ENCODE peak calls at places on chromosomes 7 and 10, in nine cellular contexts. C is RWPE1, J is BE2C, O is uterus, B is HCEC 1CT, R is skeletal muscle cell, K is non-pigmented ciliary epithelial cell, N is GM06990, H is NCI-H82. F is an unnamed sample.

GRCh38 chr7:156979007-156979606 is 29.6 kb downstream of the NOM1 start:
- DNase-seq in C (no peak), J (no peak), O (no peak), B (no peak), R (no peak), K (no peak), N (no peak), H (no peak), F (no peak)

GRCh38 chr10:71084818-71085126 is 127.6 kb upstream of the UNC5B start:
- DNase-seq in C (no peak), J (no peak), O (no peak), B (no peak), R (no peak), K (no peak), N (no peak), H (no peak), F (no peak)

GRCh38 chr7:107879400-107880035 is 11.5 kb upstream of the DLD start:
- DNase-seq in C (peak; percentile 63), J (peak; percentile 41), O (no peak), B (peak; percentile 61), R (no peak), K (no peak), N (no peak), H (peak; percentile 81), F (no peak)

GRCh38 chr10:11898372-11899066 is 75.4 kb downstream of the PROSER2 start:
- DNase-seq in C (peak; percentile 83), J (peak; percentile 37), O (no peak), B (no peak), R (peak; percentile 25), K (peak; percentile 49), N (no peak), H (no peak), F (no peak)

GRCh38 chr10:92688927-92689662 is 660 bp upstream of the HHEX start:
- DNase-seq in C (no peak), J (peak; percentile 45), O (no peak), B (peak; percentile 6), R (no peak), K (no peak), N (peak; percentile 64), H (peak; percentile 61), F (no peak)

GRCh38 chr7:69837387-69838068 is 239.3 kb downstream of the AUTS2 start:
- DNase-seq in C (no peak), J (no peak), O (no peak), B (no peak), R (peak; percentile 45), K (no peak), N (no peak), H (peak; percentile 55), F (no peak)

GRCh38 chr7:131959106-131959812 is 402.8 kb upstream of the PODXL start:
- DNase-seq in C (no peak), J (no peak), O (no peak), B (no peak), R (no peak), K (no peak), N (no peak), H (peak; percentile 93), F (no peak)

GRCh38 chr7:12028508-12028907 is 182.6 kb upstream of the TMEM106B start:
- DNase-seq in C (no peak), J (no peak), O (no peak), B (no peak), R (no peak), K (no peak), N (no peak), H (no peak), F (no peak)

GRCh38 chr10:121373411-121373810 is 224.8 kb downstream of the FGFR2 start:
- DNase-seq in C (no peak), J (no peak), O (no peak), B (no peak), R (no peak), K (no peak), N (no peak), H (no peak), F (no peak)

GRCh38 chr7:120402368-120402767 is 129.4 kb downstream of the KCND2 start:
- DNase-seq in C (peak; percentile 18), J (no peak), O (no peak), B (no peak), R (no peak), K (peak; percentile 35), N (peak; percentile 42), H (no peak), F (no peak)

GRCh38 chr7:155460926-155461613 is 3.1 kb downstream of the EN2 start:
- DNase-seq in C (no peak), J (no peak), O (no peak), B (no peak), R (no peak), K (no peak), N (no peak), H (no peak), F (no peak)

GRCh38 chr10:878895-879294 is 52.6 kb downstream of the LARP4B start:
- DNase-seq in C (no peak), J (no peak), O (no peak), B (no peak), R (no peak), K (no peak), N (no peak), H (no peak), F (no peak)

GRCh38 chr10:17586741-17587720 is 30.1 kb downstream of the HACD1 start:
- DNase-seq in C (no peak), J (no peak), O (no peak), B (peak; percentile 34), R (peak; percentile 6), K (no peak), N (no peak), H (no peak), F (no peak)

GRCh38 chr7:105861252-105861651 is 15.1 kb downstream of the ATXN7L1 start:
- DNase-seq in C (no peak), J (no peak), O (no peak), B (no peak), R (no peak), K (no peak), N (no peak), H (no peak), F (no peak)

GRCh38 chr10:13593560-13593959 is 6.8 kb downstream of the PRPF18 start:
- DNase-seq in C (no peak), J (no peak), O (no peak), B (no peak), R (no peak), K (no peak), N (no peak), H (no peak), F (no peak)

GRCh38 chr7:44631458-44632115 is 25.2 kb downstream of the OGDH start:
- DNase-seq in C (no peak), J (no peak), O (no peak), B (no peak), R (no peak), K (no peak), N (no peak), H (no peak), F (no peak)